ENCODE peak calls at places on chromosome 7, in ten cellular contexts. W, Z, S, X, P, O, I, K, N and B are unnamed samples.

GRCh38 chr7:51189777-51190176 is 126.8 kb downstream of the COBL start:
- DNase-seq in W (no peak), Z (no peak), S (no peak), X (no peak), P (no peak), O (no peak), I (no peak), K (no peak), N (no peak), B (no peak)

GRCh38 chr7:158868754-158869410 is 12.5 kb downstream of the DYNC2I1 start:
- DNase-seq in W (no peak), Z (peak), S (no peak), X (no peak), P (no peak), O (no peak), I (no peak), K (no peak), N (no peak), B (no peak)

GRCh38 chr7:156753630-156754029 is 113.1 kb downstream of the RNF32 start:
- DNase-seq in W (no peak), Z (no peak), S (no peak), X (no peak), P (no peak), O (peak), I (no peak), K (no peak), N (no peak), B (no peak)

GRCh38 chr7:42960762-42961161 is 28.6 kb downstream of the MRPL32 start:
- DNase-seq in W (no peak), Z (no peak), S (no peak), X (no peak), P (no peak), O (no peak), I (no peak), K (no peak), N (no peak), B (no peak)

GRCh38 chr7:17234398-17235021 is 63.9 kb upstream of the AHR start:
- DNase-seq in W (peak), Z (no peak), S (peak), X (peak), P (no peak), O (peak), I (peak), K (no peak), N (peak), B (peak)

GRCh38 chr7:98294798-98295382 is 13.4 kb downstream of the BRI3 start:
- DNase-seq in W (peak), Z (peak), S (no peak), X (peak), P (no peak), O (peak), I (no peak), K (peak), N (no peak), B (peak)

GRCh38 chr7:100053201-100053600 is 3.6 kb downstream of the ZSCAN21 start:
- DNase-seq in W (peak), Z (peak), S (peak), X (peak), P (no peak), O (peak), I (peak), K (peak), N (peak), B (peak)

GRCh38 chr7:140714331-140715040 is 18.0 kb downstream of the NDUFB2 start:
- DNase-seq in W (no peak), Z (no peak), S (no peak), X (no peak), P (no peak), O (no peak), I (no peak), K (no peak), N (no peak), B (no peak)

GRCh38 chr7:2001601-2002442 is 230.9 kb downstream of the MAD1L1 start:
- DNase-seq in W (no peak), Z (no peak), S (peak), X (no peak), P (peak), O (no peak), I (no peak), K (peak), N (no peak), B (no peak)

GRCh38 chr7:41252957-41253356 is 449.9 kb downstream of the INHBA start:
- DNase-seq in W (no peak), Z (no peak), S (no peak), X (no peak), P (no peak), O (no peak), I (no peak), K (no peak), N (no peak), B (no peak)

GRCh38 chr7:141788296-141788695 is 1.7 kb upstream of the TAS2R5 start:
- DNase-seq in W (no peak), Z (no peak), S (no peak), X (no peak), P (no peak), O (no peak), I (no peak), K (no peak), N (no peak), B (no peak)

GRCh38 chr7:93178213-93178612 is 30.0 kb upstream of the SAMD9L start:
- DNase-seq in W (no peak), Z (no peak), S (no peak), X (peak), P (no peak), O (peak), I (no peak), K (no peak), N (no peak), B (peak)

GRCh38 chr7:123594813-123595241 is 6.8 kb upstream of the ASB15 start:
- DNase-seq in W (no peak), Z (peak), S (no peak), X (peak), P (no peak), O (peak), I (no peak), K (no peak), N (no peak), B (no peak)

GRCh38 chr7:28239823-28240204 is 59.2 kb upstream of the JAZF1 start:
- DNase-seq in W (no peak), Z (no peak), S (no peak), X (no peak), P (no peak), O (no peak), I (no peak), K (no peak), N (no peak), B (no peak)

GRCh38 chr7:144391823-144392255 is 11.7 kb downstream of the NOBOX start:
- DNase-seq in W (peak), Z (no peak), S (no peak), X (peak), P (no peak), O (peak), I (peak), K (no peak), N (peak), B (peak)

GRCh38 chr7:105241198-105241597 is 147.5 kb downstream of the SRPK2 start:
- DNase-seq in W (no peak), Z (no peak), S (no peak), X (no peak), P (no peak), O (no peak), I (no peak), K (no peak), N (no peak), B (no peak)

GRCh38 chr7:5420108-5420840 is 3.4 kb downstream of the TNRC18 start:
- DNase-seq in W (no peak), Z (no peak), S (no peak), X (peak), P (peak), O (peak), I (no peak), K (peak), N (no peak), B (no peak)

GRCh38 chr7:50580053-50580452 is 14.8 kb upstream of the DDC start:
- DNase-seq in W (no peak), Z (no peak), S (no peak), X (no peak), P (no peak), O (no peak), I (no peak), K (no peak), N (no peak), B (no peak)

GRCh38 chr7:146655928-146656797 is 539.6 kb downstream of the CNTNAP2 start:
- DNase-seq in W (no peak), Z (no peak), S (no peak), X (no peak), P (no peak), O (no peak), I (no peak), K (no peak), N (no peak), B (no peak)

GRCh38 chr7:153061913-153062528 is 302.5 kb downstream of the ACTR3B start:
- DNase-seq in W (no peak), Z (no peak), S (no peak), X (no peak), P (no peak), O (peak), I (no peak), K (no peak), N (no peak), B (no peak)

GRCh38 chr7:123797673-123798526 is 47.1 kb upstream of the HYAL4 start:
- DNase-seq in W (no peak), Z (no peak), S (no peak), X (peak), P (no peak), O (peak), I (peak), K (no peak), N (peak), B (peak)

GRCh38 chr7:157224627-157225026 is 85.9 kb downstream of the UBE3C start:
- DNase-seq in W (no peak), Z (no peak), S (no peak), X (peak), P (no peak), O (no peak), I (no peak), K (no peak), N (peak), B (peak)

GRCh38 chr7:15524077-15524476 is 37.7 kb downstream of the AGMO start:
- DNase-seq in W (no peak), Z (no peak), S (no peak), X (no peak), P (no peak), O (no peak), I (no peak), K (no peak), N (no peak), B (peak)

GRCh38 chr7:108358553-108358952 is 97.7 kb downstream of the NRCAM start:
- DNase-seq in W (no peak), Z (no peak), S (no peak), X (peak), P (no peak), O (peak), I (peak), K (no peak), N (peak), B (peak)

GRCh38 chr7:70574970-70575799 is 556.8 kb upstream of the GALNT17 start:
- DNase-seq in W (no peak), Z (peak), S (no peak), X (no peak), P (no peak), O (no peak), I (no peak), K (no peak), N (peak), B (no peak)

GRCh38 chr7:41984888-41985287 is 252.1 kb downstream of the GLI3 start:
- DNase-seq in W (no peak), Z (no peak), S (no peak), X (peak), P (no peak), O (no peak), I (no peak), K (no peak), N (peak), B (peak)

GRCh38 chr7:6706666-6707407 is at the start of gene ZNF12:
- DNase-seq in W (peak), Z (peak), S (peak), X (peak), P (peak), O (peak), I (peak), K (peak), N (peak), B (peak)

GRCh38 chr7:130022623-130023175 is 28.5 kb downstream of the ZC3HC1 start:
- DNase-seq in W (no peak), Z (no peak), S (no peak), X (no peak), P (no peak), O (no peak), I (no peak), K (no peak), N (no peak), B (no peak)

GRCh38 chr7:42426163-42426562 is 189.2 kb upstream of the GLI3 start:
- DNase-seq in W (no peak), Z (no peak), S (no peak), X (no peak), P (no peak), O (no peak), I (no peak), K (no peak), N (peak), B (peak)

GRCh38 chr7:45610660-45611299 is 36.6 kb downstream of the ADCY1 start:
- DNase-seq in W (no peak), Z (no peak), S (no peak), X (no peak), P (no peak), O (no peak), I (no peak), K (no peak), N (no peak), B (no peak)

GRCh38 chr7:111098011-111098925 is 7.3 kb downstream of the LRRN3 start:
- DNase-seq in W (peak), Z (peak), S (no peak), X (peak), P (peak), O (peak), I (no peak), K (no peak), N (no peak), B (peak)

GRCh38 chr7:108234281-108234680 is 104.1 kb upstream of the LAMB4 start:
- DNase-seq in W (no peak), Z (no peak), S (no peak), X (peak), P (no peak), O (no peak), I (no peak), K (no peak), N (no peak), B (no peak)

GRCh38 chr7:98034044-98035035 is 44.3 kb upstream of the OCM2 start:
- DNase-seq in W (no peak), Z (no peak), S (no peak), X (peak), P (no peak), O (peak), I (no peak), K (no peak), N (no peak), B (no peak)

GRCh38 chr7:54985405-54986360 is 33.1 kb upstream of the EGFR start:
- DNase-seq in W (no peak), Z (no peak), S (no peak), X (peak), P (no peak), O (no peak), I (peak), K (no peak), N (peak), B (peak)

GRCh38 chr7:130152270-130153141 is 52.7 kb downstream of the TMEM209 start:
- DNase-seq in W (no peak), Z (no peak), S (no peak), X (no peak), P (no peak), O (no peak), I (no peak), K (no peak), N (peak), B (peak)

GRCh38 chr7:158076656-158077055 is 511.0 kb downstream of the PTPRN2 start:
- DNase-seq in W (no peak), Z (no peak), S (no peak), X (no peak), P (no peak), O (no peak), I (no peak), K (no peak), N (no peak), B (no peak)

GRCh38 chr7:25124485-25125136 is 449 bp downstream of the CYCS start:
- DNase-seq in W (no peak), Z (peak), S (peak), X (peak), P (no peak), O (no peak), I (no peak), K (no peak), N (peak), B (no peak)

GRCh38 chr7:118218413-118219156 is 5.9 kb upstream of the ANKRD7 start:
- DNase-seq in W (no peak), Z (no peak), S (no peak), X (no peak), P (no peak), O (no peak), I (no peak), K (no peak), N (no peak), B (no peak)
- TF ChIP-seq CTCF in W (no peak), Z (no peak), S (no peak), X (no peak), P (no peak), O (no peak), I (no peak), K (no peak), N (no peak), B (no peak)

DNA sequence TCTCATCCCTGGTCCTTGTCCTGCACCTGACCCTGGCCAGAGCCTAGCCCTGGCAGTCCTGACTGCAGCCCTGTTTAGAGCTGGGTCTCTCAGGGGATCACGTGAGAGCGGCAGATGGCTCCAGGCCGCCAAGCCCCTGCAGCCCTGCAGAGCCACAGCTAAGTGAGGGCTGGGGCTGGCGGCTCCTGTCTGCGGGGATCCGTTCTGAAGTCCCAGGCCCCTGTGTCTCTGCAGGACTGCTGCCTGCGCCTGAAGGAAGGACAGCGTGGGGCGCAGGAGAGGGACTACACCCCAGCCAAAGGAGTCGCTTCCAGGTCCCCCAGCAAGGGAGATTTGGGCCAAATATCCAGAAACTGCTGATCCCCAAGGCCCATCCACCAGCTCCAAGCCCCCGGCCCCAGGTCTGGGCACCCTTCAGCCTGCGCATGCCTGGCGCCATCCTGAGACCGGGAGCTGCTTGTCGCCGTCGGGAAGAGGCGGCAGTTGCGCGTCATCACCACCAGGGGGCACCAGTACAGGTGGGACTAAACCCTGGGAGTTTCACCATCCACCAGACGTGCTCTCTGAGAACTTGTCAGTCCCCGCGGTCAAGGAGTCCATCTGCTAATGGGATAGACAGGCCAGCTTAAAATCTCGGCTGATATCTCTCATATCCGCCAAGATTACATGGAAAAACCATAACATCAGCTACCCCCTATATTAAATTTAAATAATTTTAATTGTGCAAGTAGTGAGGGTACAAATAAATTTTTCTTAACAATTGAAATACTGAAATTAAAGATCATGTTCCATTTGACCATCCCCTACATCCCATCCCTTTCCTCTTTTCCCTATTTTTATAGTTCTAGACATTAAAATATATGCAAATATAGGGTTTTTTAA is 25.1 kb upstream of the GHRHR start:
- DNase-seq in W (peak), Z (peak), S (peak), X (peak), P (peak), O (peak), I (peak), K (peak), N (peak), B (peak)
- H3K4me3 ChIP-seq in W (peak), Z (peak), S (no peak), X (no peak), P (peak), O (peak), I (no peak), K (no peak), N (peak), B (peak)

GRCh38 chr7:44377681-44378421 is 52.5 kb upstream of the CAMK2B start:
- DNase-seq in W (no peak), Z (no peak), S (no peak), X (peak), P (no peak), O (no peak), I (no peak), K (no peak), N (no peak), B (no peak)

GRCh38 chr7:44380179-44380830 is 54.9 kb upstream of the CAMK2B start:
- DNase-seq in W (no peak), Z (no peak), S (no peak), X (no peak), P (no peak), O (no peak), I (no peak), K (no peak), N (no peak), B (no peak)

GRCh38 chr7:44379366-44380178 is 54.2 kb upstream of the CAMK2B start:
- DNase-seq in W (no peak), Z (no peak), S (no peak), X (peak), P (no peak), O (no peak), I (no peak), K (no peak), N (no peak), B (peak)

GRCh38 chr7:44377134-44377463 is 51.7 kb upstream of the CAMK2B start:
- DNase-seq in W (no peak), Z (no peak), S (no peak), X (no peak), P (no peak), O (no peak), I (no peak), K (no peak), N (no peak), B (no peak)

DNA sequence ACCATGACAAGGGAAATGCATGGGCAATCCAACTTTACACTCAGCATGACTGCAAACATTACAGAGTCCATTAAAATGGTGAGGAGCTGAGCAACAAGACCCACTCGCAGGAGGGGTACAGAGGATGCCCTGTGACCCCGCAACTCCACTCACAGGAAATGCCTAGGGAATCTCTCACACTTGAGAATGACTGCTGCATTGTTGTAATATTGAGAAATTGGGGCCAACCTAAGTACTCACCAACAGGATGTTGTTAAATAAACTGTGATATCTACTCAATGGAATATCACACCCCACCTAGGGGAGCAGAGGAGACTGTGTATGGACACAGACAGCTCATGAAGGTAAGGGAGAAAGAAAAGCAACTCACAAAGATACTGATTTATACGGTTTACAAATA is 53.4 kb upstream of the CAMK2B start:
- DNase-seq in W (no peak), Z (no peak), S (no peak), X (peak), P (no peak), O (no peak), I (peak), K (no peak), N (peak), B (peak)
- TF ChIP-seq CTCF in W (no peak), Z (no peak), S (no peak), X (no peak), P (no peak), O (no peak), I (peak), K (no peak), N (no peak), B (peak)

DNA sequence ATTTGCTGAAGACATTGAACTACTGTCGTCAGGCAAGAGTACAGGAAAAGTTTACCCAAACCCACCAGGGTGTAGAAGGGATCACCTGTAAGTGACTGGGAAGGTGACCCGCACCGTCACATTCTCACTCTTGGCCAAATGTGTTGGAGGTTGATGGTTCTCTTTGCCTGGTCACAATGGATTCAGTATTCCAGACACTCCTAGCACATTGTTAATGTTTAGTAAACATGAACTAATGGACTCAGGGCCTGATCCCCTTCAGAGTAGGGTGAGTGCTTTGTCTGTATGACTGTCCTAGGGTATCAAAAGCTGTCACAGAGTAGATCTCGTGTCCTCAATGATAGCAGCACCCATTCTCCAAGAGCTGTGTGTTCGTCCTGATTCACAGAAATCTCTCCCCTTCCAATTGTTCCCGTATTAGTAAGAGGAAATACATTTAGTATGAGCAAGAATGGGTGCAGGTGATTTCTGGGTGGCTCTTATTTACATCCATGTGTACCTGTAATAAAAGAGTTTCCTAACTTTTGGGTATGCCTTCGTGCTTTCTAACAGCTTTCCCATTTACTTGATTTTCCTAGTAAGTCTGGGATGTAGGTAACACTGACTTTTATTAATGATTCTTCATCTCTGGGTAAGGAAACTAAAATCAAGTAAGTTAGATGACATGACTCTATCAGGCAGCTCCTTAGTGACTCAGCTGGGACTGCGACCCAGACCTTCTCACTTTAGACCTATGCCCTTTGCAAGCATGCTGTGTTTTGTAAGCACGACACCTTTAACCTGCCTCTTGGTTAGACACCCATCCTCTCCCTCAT is 4.7 kb downstream of the EEPD1 start:
- DNase-seq in W (no peak), Z (no peak), S (no peak), X (no peak), P (no peak), O (no peak), I (no peak), K (no peak), N (no peak), B (no peak)
- H3K4me3 ChIP-seq in W (no peak), Z (no peak), S (no peak), X (no peak), P (peak), O (no peak), I (peak), K (peak), N (no peak), B (no peak)

GRCh38 chr7:155356323-155357105 is 58.8 kb downstream of the INSIG1 start:
- DNase-seq in W (no peak), Z (peak), S (no peak), X (peak), P (no peak), O (peak), I (no peak), K (no peak), N (no peak), B (no peak)
- TF ChIP-seq CTCF in W (peak), Z (peak), S (no peak), X (peak), P (no peak), O (peak), I (peak), K (no peak), N (peak), B (no peak)